ENCODE peak calls at places on chromosomes 16 and 17, in five cellular contexts. E is iris pigment epithelial cell; T is type B pancreatic cell; H is T-helper 2 cell; D is activated naive CD8-positive, alpha-beta T cell treated with anti-CD3 and anti-CD28 coated beads, Interleukin-2, amount 50 U/mL, for 16 hours. X is an unnamed sample.

GRCh38 chr16:89583895-89584644 is 8.5 kb downstream of the CPNE7 start:
- DNase-seq in E (no peak), H (no peak), T (no peak), D (no peak), X (no peak)

GRCh38 chr17:61581611-61582349 is 9.2 kb downstream of the NACA2 start:
- DNase-seq in D (no peak), E (no peak), T (no peak), H (no peak), X (no peak)

GRCh38 chr16:72182976-72183375 is 11.0 kb upstream of the PMFBP1 start:
- DNase-seq in D (no peak), H (no peak), T (no peak), E (no peak), X (no peak)

GRCh38 chr17:59825533-59826316 is 67.0 kb downstream of the TUBD1 start:
- DNase-seq in D (no peak), H (peak), T (no peak), E (peak), X (no peak)

GRCh38 chr17:30021708-30022317 is 80.4 kb downstream of the EFCAB5 start:
- DNase-seq in H (peak), D (no peak), E (peak), T (no peak), X (no peak)

GRCh38 chr16:77596243-77596642 is 126.1 kb upstream of the NUDT7 start:
- DNase-seq in D (no peak), E (peak), T (no peak), H (no peak), X (no peak)

GRCh38 chr16:58031016-58031800 is 5.7 kb downstream of the MMP15 start:
- DNase-seq in T (no peak), H (no peak), D (no peak), E (no peak), X (no peak)

GRCh38 chr17:47872651-47873161 is 21.7 kb upstream of the SP6 start:
- DNase-seq in H (no peak), E (no peak), T (no peak), D (no peak), X (no peak)

GRCh38 chr17:49597928-49598655 is 22.4 kb downstream of the NXPH3 start:
- DNase-seq in E (no peak), H (no peak), T (no peak), D (no peak), X (no peak)

GRCh38 chr16:78443780-78444422 is 344.4 kb downstream of the WWOX start:
- DNase-seq in H (no peak), T (no peak), E (no peak), D (no peak), X (no peak)

GRCh38 chr16:67935096-67935401 is 1.6 kb downstream of the PSMB10 start:
- DNase-seq in D (no peak), T (no peak), E (no peak), H (no peak), X (no peak)

GRCh38 chr17:82491533-82491932 is 28.0 kb upstream of the FOXK2 start:
- DNase-seq in T (no peak), H (no peak), E (no peak), D (no peak), X (no peak)

GRCh38 chr17:9307313-9307998 is 268.2 kb downstream of the STX8 start:
- DNase-seq in E (peak), T (no peak), H (no peak), D (no peak), X (no peak)

GRCh38 chr16:3771513-3771912 is 54.2 kb upstream of the TRAP1 start:
- DNase-seq in H (no peak), E (no peak), T (no peak), D (no peak), X (no peak)

X was measured in CD4-positive, alpha-beta T cell.